ENCODE peak calls at places on chromosomes 12 and 14, in eight cellular contexts. K is stomach, S is AG09309, P is fibroblast of the aortic adventitia, B is IMR-90, N is fibroblast of lung, X is PC-9, G is cardiac muscle cell. L is an unnamed sample.

GRCh38 chr12:115407723-115408122 is 723.7 kb upstream of the TBX3 start:
- DNase-seq in K (no peak), S (no peak), P (no peak), B (no peak), N (no peak), X (no peak), G (no peak), L (no peak)

GRCh38 chr14:101716077-101716950 is 45.2 kb upstream of the PPP2R5C start:
- DNase-seq in K (peak), S (no peak), P (no peak), B (no peak), N (no peak), X (no peak), G (no peak), L (no peak)

GRCh38 chr14:105490318-105490571 is 801 bp upstream of the TEDC1 start:
- DNase-seq in K (no peak), S (no peak), P (no peak), B (no peak), N (no peak), X (no peak), G (no peak), L (no peak)

GRCh38 chr12:53061404-53062010 is 11.6 kb downstream of the TNS2 start:
- DNase-seq in K (peak), S (no peak), P (no peak), B (no peak), N (no peak), X (peak), G (no peak), L (peak)

GRCh38 chr14:22870811-22871199 is 735 bp upstream of the LRP10 start:
- DNase-seq in K (no peak), S (no peak), P (no peak), B (no peak), N (no peak), X (no peak), G (no peak), L (no peak)

GRCh38 chr12:128790653-128791373 is 32.9 kb downstream of the SLC15A4 start:
- DNase-seq in K (no peak), S (no peak), P (no peak), B (no peak), N (no peak), X (no peak), G (no peak), L (no peak)

GRCh38 chr12:103494388-103494787 is 1.4 kb downstream of the C12orf42 start:
- DNase-seq in K (no peak), S (no peak), P (no peak), B (no peak), N (no peak), X (no peak), G (no peak), L (no peak)

GRCh38 chr14:101117543-101117942 is 214.0 kb upstream of the RTL1 start:
- DNase-seq in K (no peak), S (no peak), P (no peak), B (no peak), N (no peak), X (no peak), G (no peak), L (no peak)

GRCh38 chr12:39412210-39412609 is 30.7 kb downstream of the KIF21A start:
- DNase-seq in K (no peak), S (no peak), P (no peak), B (no peak), N (no peak), X (no peak), G (no peak), L (no peak)

DNA sequence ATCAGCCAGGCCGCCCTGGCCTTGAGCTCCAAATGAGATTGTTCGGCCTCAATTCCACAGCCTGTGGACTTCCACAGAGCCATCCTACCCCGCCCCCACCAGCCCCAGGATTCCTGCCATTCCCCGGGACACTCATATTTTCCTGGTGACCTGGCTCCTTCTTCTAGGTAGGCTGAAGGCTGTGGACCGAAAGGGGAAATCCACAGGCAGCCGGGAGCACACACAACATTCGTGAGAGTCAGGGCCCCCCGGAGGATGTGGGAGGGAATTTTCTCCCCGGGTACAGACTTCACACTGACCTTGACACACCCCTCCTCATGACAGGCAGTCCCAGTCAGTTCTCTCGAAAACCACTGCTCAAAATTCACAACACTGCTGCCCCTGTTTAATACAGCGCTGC is 39.9 kb downstream of the RIN3 start:
- DNase-seq in K (no peak), S (peak), P (peak), B (peak), N (peak), X (no peak), G (peak), L (no peak)
- TF ChIP-seq CTCF in K (no peak), S (peak), P (peak), B (peak), N (no peak), X (no peak), G (peak), L (no peak)

GRCh38 chr14:77157716-77158115 is 16.1 kb upstream of the ZDHHC22 start:
- DNase-seq in K (no peak), S (no peak), P (no peak), B (no peak), N (no peak), X (no peak), G (no peak), L (no peak)
- H3K4me3 ChIP-seq in K (no peak), S (no peak), P (no peak), B (no peak), N (no peak), X (no peak), G (no peak), L (no peak)

GRCh38 chr14:61074852-61075251 is 93.8 kb downstream of the SLC38A6 start:
- DNase-seq in K (no peak), S (no peak), P (no peak), B (no peak), N (no peak), X (no peak), G (no peak), L (no peak)

GRCh38 chr14:61077437-61077836 is 96.4 kb downstream of the SLC38A6 start:
- DNase-seq in K (no peak), S (no peak), P (no peak), B (no peak), N (no peak), X (no peak), G (no peak), L (no peak)

GRCh38 chr14:61077946-61078738 is 97.1 kb downstream of the SLC38A6 start:
- DNase-seq in K (no peak), S (no peak), P (peak), B (peak), N (no peak), X (no peak), G (no peak), L (no peak)

GRCh38 chr14:61076531-61076930 is 95.5 kb downstream of the SLC38A6 start:
- DNase-seq in K (no peak), S (peak), P (peak), B (peak), N (peak), X (no peak), G (no peak), L (no peak)

GRCh38 chr14:61080591-61081010 is 99.6 kb downstream of the SLC38A6 start:
- DNase-seq in K (no peak), S (peak), P (peak), B (peak), N (peak), X (no peak), G (no peak), L (no peak)
- TF ChIP-seq CTCF in K (no peak), S (peak), P (peak), B (no peak), N (no peak), X (no peak), G (no peak), L (no peak)

DNA sequence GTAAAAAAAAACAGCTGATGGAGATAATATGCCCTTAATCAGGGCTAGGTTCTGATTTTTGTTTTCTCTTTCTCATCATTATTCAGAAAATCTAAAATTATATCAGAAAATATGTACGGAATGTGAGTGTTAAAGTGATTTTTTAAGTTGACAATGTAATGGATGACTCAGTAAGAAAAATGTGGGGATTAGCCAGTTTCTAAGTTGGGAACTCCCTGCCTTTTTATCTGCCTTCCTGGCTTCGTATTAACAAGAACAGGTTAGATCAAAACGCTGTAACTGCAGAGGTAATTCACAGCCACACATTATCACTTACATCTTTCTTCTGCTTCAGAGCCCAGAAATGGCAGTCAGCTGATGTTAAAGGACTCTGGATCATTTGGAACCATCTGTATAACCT is 135.9 kb upstream of the SLC16A7 start:
- DNase-seq in K (no peak), S (no peak), P (peak), B (peak), N (peak), X (peak), G (no peak), L (no peak)
- H3K4me3 ChIP-seq in K (no peak), S (no peak), P (no peak), B (no peak), N (no peak), X (no peak), G (no peak), L (no peak)

DNA sequence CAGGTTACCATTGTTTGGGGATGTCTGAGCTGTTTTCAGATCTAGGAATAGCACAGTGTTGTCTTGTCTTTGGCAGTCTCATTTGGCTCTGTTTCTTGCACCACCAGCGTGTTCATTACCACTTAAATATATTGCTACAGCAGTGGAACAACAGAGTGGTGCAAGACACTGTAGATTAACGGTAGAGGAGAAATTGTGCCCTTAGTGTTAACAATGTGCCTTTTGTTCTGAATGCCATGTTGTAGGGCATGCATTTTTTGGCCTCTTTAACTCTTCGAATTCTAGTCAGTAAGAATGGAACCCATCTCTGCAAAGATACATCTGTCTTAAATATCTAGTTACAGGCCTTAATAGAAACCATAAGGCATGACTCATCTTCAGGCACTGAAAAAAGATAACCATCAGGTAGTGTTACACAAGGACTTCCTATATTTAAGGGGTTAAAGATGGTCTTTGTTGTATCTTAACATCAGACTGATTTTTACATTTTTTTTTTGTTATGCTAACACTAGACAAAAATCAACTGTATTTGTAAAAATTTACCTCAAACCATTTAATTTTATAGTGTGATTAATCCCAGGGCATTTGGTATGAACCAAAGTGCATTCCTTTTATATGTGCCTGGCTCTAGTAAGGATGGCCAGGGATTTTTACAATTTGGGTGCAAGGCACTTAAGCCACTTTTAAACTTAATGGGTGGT is 12.9 kb downstream of the DYRK2 start:
- DNase-seq in K (no peak), S (peak), P (peak), B (peak), N (peak), X (no peak), G (no peak), L (no peak)
- TF ChIP-seq CTCF in K (no peak), S (no peak), P (no peak), B (no peak), N (no peak), X (no peak), G (no peak), L (no peak)

DNA sequence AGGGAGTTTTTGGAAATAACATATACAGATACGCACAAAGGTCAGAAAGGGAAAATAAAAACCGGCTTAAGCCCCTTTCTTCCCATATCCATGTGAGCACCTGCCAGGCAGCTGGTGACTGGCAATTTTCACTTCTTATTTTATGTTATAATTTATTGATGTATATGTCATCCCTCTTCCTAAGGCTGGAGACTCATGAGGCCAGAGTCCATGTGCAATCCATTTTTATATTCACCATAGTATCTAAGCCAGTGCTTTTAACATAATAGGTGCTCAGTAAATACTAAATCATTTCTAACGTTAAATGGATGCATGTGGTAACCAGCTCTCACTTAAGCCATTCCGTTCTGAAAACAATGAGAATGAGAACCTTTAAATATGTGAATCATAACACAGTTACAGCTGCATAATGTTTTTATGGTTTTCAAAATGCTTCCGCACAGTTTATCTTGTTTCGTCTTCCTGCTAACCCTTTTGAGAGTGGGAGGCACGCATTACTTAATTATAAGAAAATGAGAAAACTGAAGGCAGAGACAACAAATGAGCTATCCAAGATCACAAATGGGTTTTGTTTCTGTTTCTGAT is 178.3 kb downstream of the CACNA1C start:
- DNase-seq in K (no peak), S (no peak), P (no peak), B (no peak), N (no peak), X (no peak), G (no peak), L (no peak)
- H3K4me3 ChIP-seq in K (no peak), S (no peak), P (no peak), B (no peak), N (no peak), X (no peak), G (no peak), L (no peak)

DNA sequence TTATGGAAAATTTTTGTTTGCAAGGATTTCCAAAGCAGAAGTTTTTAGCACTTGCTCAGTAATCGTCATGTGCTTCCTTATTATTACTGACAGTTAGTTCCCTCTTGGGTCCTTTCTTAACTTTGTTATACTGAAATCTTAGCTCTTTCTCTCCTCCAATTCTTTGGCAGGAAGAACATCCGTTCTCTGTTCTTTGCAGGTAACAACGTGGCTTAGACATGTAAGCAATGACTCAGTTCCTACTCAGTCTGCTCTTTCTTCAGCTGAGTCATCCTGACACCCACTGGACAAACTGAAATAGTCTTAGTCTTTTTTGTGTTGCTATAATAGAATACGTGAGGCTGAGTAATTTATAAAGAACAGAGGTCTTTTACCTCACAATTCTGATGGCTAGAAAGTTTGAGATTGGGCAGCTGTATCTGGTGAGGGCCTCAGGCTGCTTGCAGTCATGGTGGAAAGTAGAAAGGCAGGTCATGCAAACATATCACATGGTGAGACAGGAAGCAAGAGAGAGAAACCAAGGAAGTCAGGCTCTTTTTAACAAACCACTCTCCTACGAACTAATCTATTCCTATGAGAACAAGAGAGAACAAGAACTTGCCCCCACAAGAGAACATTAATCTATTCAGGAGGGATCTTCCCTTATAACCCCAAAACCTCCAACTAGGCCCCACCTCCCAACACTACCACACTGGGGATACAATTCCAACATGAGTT is 49.2 kb downstream of the TESPA1 start:
- DNase-seq in K (no peak), S (peak), P (peak), B (peak), N (peak), X (peak), G (no peak), L (peak)
- TF ChIP-seq CTCF in K (no peak), S (peak), P (no peak), B (no peak), N (no peak), X (no peak), G (peak), L (peak)

GRCh38 chr12:123441523-123442164 is 5.2 kb upstream of the RILPL2 start:
- DNase-seq in K (no peak), S (no peak), P (no peak), B (no peak), N (no peak), X (no peak), G (no peak), L (no peak)

GRCh38 chr12:123435636-123436016 is 858 bp downstream of the RILPL2 start:
- DNase-seq in K (no peak), S (no peak), P (no peak), B (no peak), N (no peak), X (no peak), G (no peak), L (no peak)

GRCh38 chr12:123433615-123434014 is 2.9 kb downstream of the RILPL2 start:
- DNase-seq in K (no peak), S (no peak), P (no peak), B (no peak), N (no peak), X (no peak), G (no peak), L (no peak)

GRCh38 chr12:123431951-123432886 is 4.3 kb downstream of the RILPL2 start:
- DNase-seq in K (peak), S (no peak), P (no peak), B (no peak), N (no peak), X (no peak), G (no peak), L (no peak)

DNA sequence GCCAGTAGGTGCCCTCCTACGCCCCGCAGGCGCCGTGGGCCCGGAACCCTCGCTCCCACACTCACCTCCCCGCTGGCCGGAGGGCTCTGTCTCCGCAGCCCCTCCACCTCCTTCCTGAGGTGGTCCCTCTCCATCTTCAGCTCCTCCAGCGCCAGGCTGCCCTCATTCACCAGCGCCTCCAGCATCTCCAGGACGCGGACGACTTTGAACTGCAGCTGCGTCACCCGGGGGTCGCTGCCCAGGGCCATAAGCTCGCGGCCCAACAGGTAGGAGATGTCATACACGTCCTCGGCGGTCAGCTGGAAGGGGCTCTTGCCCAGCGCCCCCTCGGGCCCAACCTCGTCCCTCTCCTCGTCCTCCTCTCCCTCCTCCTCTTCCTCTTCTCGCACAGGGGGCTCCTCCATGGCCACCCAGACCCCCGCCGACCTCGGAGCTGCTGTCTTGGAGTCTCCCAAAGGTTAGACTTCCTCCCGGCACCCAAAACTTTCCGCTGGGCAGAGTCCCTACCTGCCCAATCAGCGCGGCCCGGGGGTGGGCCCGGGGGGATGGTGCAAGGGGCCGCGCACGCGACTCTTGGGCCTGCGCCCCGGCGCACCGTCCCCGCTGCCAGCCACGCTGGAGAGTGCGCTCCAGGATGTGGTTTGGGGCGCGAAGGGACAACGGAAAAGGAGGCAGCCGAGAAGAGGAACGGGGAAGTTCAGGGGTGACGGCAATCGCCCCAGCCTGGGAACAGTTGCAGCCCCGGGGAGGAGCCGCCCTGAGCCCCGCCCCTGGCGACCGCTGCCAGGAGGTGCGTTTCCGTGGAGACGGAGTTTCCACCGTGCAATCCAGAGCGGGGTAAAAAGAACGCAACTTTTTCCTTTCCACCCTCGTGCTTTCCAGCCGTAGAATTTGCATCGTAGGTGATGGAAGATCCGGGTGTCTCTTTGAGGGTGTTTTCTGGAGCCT is at the start of gene RILPL2:
- DNase-seq in K (peak), S (peak), P (peak), B (peak), N (peak), X (peak), G (peak), L (no peak)
- H3K4me3 ChIP-seq in K (peak), S (peak), P (peak), B (peak), N (peak), X (peak), G (peak), L (peak)